ENCODE peak calls at places on chromosomes 16 and 17, in four cellular contexts. One of them, this sample, is unnamed.

GRCh38 chr17:75854111-75854748 is 905 bp downstream of the WBP2 start:
- DNase-seq in A172: peak; percentile 92
- DNase-seq in activated naive CD8-positive, alpha-beta T cell treated with anti-CD3 and anti-CD28 coated beads, Interleukin-2, amount 50 U/mL, for 24 hours: no peak
- DNase-seq in mucosa of descending colon: no peak
- DNase-seq in this sample: no peak

GRCh38 chr16:12170103-12171025 is 193.8 kb downstream of the SNX29 start:
- DNase-seq in A172: no peak
- DNase-seq in activated naive CD8-positive, alpha-beta T cell treated with anti-CD3 and anti-CD28 coated beads, Interleukin-2, amount 50 U/mL, for 24 hours: no peak
- DNase-seq in mucosa of descending colon: peak; percentile 10
- DNase-seq in this sample: no peak

GRCh38 chr16:4691666-4692412 is 1.5 kb upstream of the NUDT16L1 start:
- DNase-seq in A172: no peak
- DNase-seq in activated naive CD8-positive, alpha-beta T cell treated with anti-CD3 and anti-CD28 coated beads, Interleukin-2, amount 50 U/mL, for 24 hours: no peak
- DNase-seq in mucosa of descending colon: no peak
- DNase-seq in this sample: no peak

GRCh38 chr17:4960279-4960922 is 7.2 kb downstream of the SPAG7 start:
- DNase-seq in A172: no peak
- DNase-seq in activated naive CD8-positive, alpha-beta T cell treated with anti-CD3 and anti-CD28 coated beads, Interleukin-2, amount 50 U/mL, for 24 hours: no peak
- DNase-seq in mucosa of descending colon: no peak
- DNase-seq in this sample: no peak

GRCh38 chr16:46972971-46973456 is 460 bp downstream of the DNAJA2 start:
- DNase-seq in A172: no peak
- DNase-seq in activated naive CD8-positive, alpha-beta T cell treated with anti-CD3 and anti-CD28 coated beads, Interleukin-2, amount 50 U/mL, for 24 hours: peak; percentile 60
- DNase-seq in mucosa of descending colon: peak; percentile 53
- DNase-seq in this sample: peak; percentile 50

GRCh38 chr16:58116529-58116928 is 12.7 kb downstream of the CFAP20 start:
- DNase-seq in A172: no peak
- DNase-seq in activated naive CD8-positive, alpha-beta T cell treated with anti-CD3 and anti-CD28 coated beads, Interleukin-2, amount 50 U/mL, for 24 hours: no peak
- DNase-seq in mucosa of descending colon: no peak
- DNase-seq in this sample: no peak

GRCh38 chr16:51759329-51759728 is 608.3 kb upstream of the SALL1 start:
- DNase-seq in A172: no peak
- DNase-seq in activated naive CD8-positive, alpha-beta T cell treated with anti-CD3 and anti-CD28 coated beads, Interleukin-2, amount 50 U/mL, for 24 hours: no peak
- DNase-seq in mucosa of descending colon: no peak
- DNase-seq in this sample: no peak

GRCh38 chr17:75082683-75083082 is 5.1 kb upstream of the SLC16A5 start:
- DNase-seq in A172: no peak
- DNase-seq in activated naive CD8-positive, alpha-beta T cell treated with anti-CD3 and anti-CD28 coated beads, Interleukin-2, amount 50 U/mL, for 24 hours: no peak
- DNase-seq in mucosa of descending colon: no peak
- DNase-seq in this sample: no peak

GRCh38 chr16:69848635-69849545 is 86.8 kb downstream of the WWP2 start:
- DNase-seq in A172: peak; percentile 97
- DNase-seq in activated naive CD8-positive, alpha-beta T cell treated with anti-CD3 and anti-CD28 coated beads, Interleukin-2, amount 50 U/mL, for 24 hours: no peak
- DNase-seq in mucosa of descending colon: peak; percentile 90
- DNase-seq in this sample: peak; percentile 88

GRCh38 chr17:63275318-63275967 is 170.7 kb downstream of the CYB561 start:
- DNase-seq in A172: peak; percentile 99
- DNase-seq in activated naive CD8-positive, alpha-beta T cell treated with anti-CD3 and anti-CD28 coated beads, Interleukin-2, amount 50 U/mL, for 24 hours: peak; percentile 12
- DNase-seq in mucosa of descending colon: no peak
- DNase-seq in this sample: no peak

GRCh38 chr16:57482845-57483545 is 3.3 kb downstream of the DOK4 start:
- DNase-seq in A172: no peak
- DNase-seq in activated naive CD8-positive, alpha-beta T cell treated with anti-CD3 and anti-CD28 coated beads, Interleukin-2, amount 50 U/mL, for 24 hours: no peak
- DNase-seq in mucosa of descending colon: no peak
- DNase-seq in this sample: no peak